ENCODE peak calls at places on chromosomes 4 and X, in eight cellular contexts. Y is PC-9, Q is PC-3, B is SK-N-SH, R is MM.1S, G is HCT116, X is hepatocyte, I is GM23338. M is an unnamed sample.

GRCh38 chr4:114229721-114230120 is 250.3 kb upstream of the ARSJ start:
- DNase-seq in Y (no peak), Q (no peak), R (no peak), I (no peak), X (no peak), B (no peak), G (no peak), M (no peak)

GRCh38 chr4:72375050-72375736 is 193.8 kb downstream of the ADAMTS3 start:
- DNase-seq in B (no peak), X (no peak), G (no peak), Q (peak; percentile 95), I (no peak), Y (peak; percentile 19), R (no peak), M (no peak)

GRCh38 chr4:107380190-107380589 is 339.8 kb downstream of the PAPSS1 start:
- DNase-seq in B (no peak), X (no peak), R (no peak), Q (no peak), I (no peak), G (no peak), Y (no peak), M (no peak)

GRCh38 chr4:102518703-102519131 is 17.6 kb downstream of the NFKB1 start:
- DNase-seq in G (no peak), X (no peak), I (no peak), Y (no peak), R (no peak), B (no peak), Q (no peak), M (no peak)

GRCh38 chr4:21544410-21544809 is 404.2 kb downstream of the KCNIP4 start:
- DNase-seq in Y (no peak), G (no peak), X (peak; percentile 6), R (no peak), Q (no peak), B (no peak), I (peak; percentile 26), M (no peak)

GRCh38 chr4:170736710-170737109 is 647.0 kb upstream of the AADAT start:
- DNase-seq in X (no peak), I (no peak), Y (no peak), R (no peak), Q (peak; percentile 17), B (no peak), G (no peak), M (no peak)

GRCh38 chr4:46586566-46586965 is 196.6 kb upstream of the GABRA2 start:
- DNase-seq in R (no peak), B (no peak), X (no peak), G (no peak), Y (no peak), Q (no peak), I (peak; percentile 40), M (no peak)

GRCh38 chr4:120870279-120870673 is 52.2 kb downstream of the PRDM5 start:
- DNase-seq in R (no peak), Y (peak; percentile 2), G (no peak), X (no peak), Q (peak; percentile 3), B (peak; percentile 3), I (peak; percentile 69), M (peak; percentile 50)

GRCh38 chr4:80424225-80424581 is 88.7 kb downstream of the CFAP299 start:
- DNase-seq in B (no peak), Q (no peak), X (no peak), G (no peak), Y (no peak), R (no peak), I (no peak), M (no peak)

GRCh38 chrX:104712515-104712914 is 146.5 kb downstream of the IL1RAPL2 start:
- DNase-seq in Q (peak; percentile 40), G (no peak), B (no peak), R (no peak), Y (no peak), I (peak; percentile 0), X (no peak), M (peak; percentile 36)

GRCh38 chr4:139453371-139454110 is 380 bp upstream of the RAB33B start:
- DNase-seq in I (peak; percentile 98), R (peak; percentile 96), G (peak; percentile 94), Y (peak; percentile 96), B (peak; percentile 95), X (peak; percentile 97), Q (peak; percentile 93), M (peak; percentile 97)
- TF ChIP-seq CTCF in I (no peak), R (no peak), G (peak; percentile 7), Y (peak; percentile 16), B (peak; percentile 36), X (peak; percentile 17), Q (peak; percentile 41), M (peak; percentile 48)

GRCh38 chr4:1098311-1098925 is 14.9 kb downstream of the RNF212 start:
- DNase-seq in Q (no peak), Y (no peak), B (no peak), G (no peak), R (no peak), I (no peak), X (no peak), M (no peak)
- H3K9me2 ChIP-seq in Q (no peaks in the 10 kb centered on the region), Y (no peaks in the 10 kb centered on the region), B (no peaks in the 10 kb centered on the region), G (no peaks in the 10 kb centered on the region), R (no peaks in the 10 kb centered on the region), I (no peaks in the 10 kb centered on the region), X (no peaks in the 10 kb centered on the region), M (no peaks in the 10 kb centered on the region)

GRCh38 chr4:55354648-55355047 is 8.6 kb downstream of the SRD5A3 start:
- DNase-seq in B (no peak), R (no peak), I (no peak), Q (no peak), Y (no peak), X (no peak), G (no peak), M (no peak)

GRCh38 chr4:55347610-55348228 is 1.7 kb downstream of the SRD5A3 start:
- DNase-seq in I (no peak), Y (no peak), B (no peak), G (no peak), X (no peak), R (no peak), Q (peak; percentile 42), M (peak; percentile 25)

GRCh38 chr4:55348436-55348835 is 2.4 kb downstream of the SRD5A3 start:
- DNase-seq in B (no peak), G (no peak), X (no peak), R (no peak), Q (peak; percentile 91), Y (no peak), I (no peak), M (no peak)

GRCh38 chr4:55355555-55355954 is 9.5 kb downstream of the SRD5A3 start:
- DNase-seq in R (no peak), X (no peak), B (no peak), Q (no peak), I (no peak), G (no peak), Y (no peak), M (no peak)

GRCh38 chr4:55351824-55352223 is 5.8 kb downstream of the SRD5A3 start:
- DNase-seq in B (no peak), Q (no peak), X (no peak), Y (no peak), G (no peak), I (no peak), R (no peak), M (no peak)
- H3K36me3 ChIP-seq in B (no peaks in the 10 kb centered on the region), Q (no peaks in the 10 kb centered on the region), X (no peaks in the 10 kb centered on the region), Y (no peaks in the 10 kb centered on the region), G (no peaks in the 10 kb centered on the region), I (no peaks in the 10 kb centered on the region), R (no peaks in the 10 kb centered on the region), M (peaks cover 11% of the 10 kb centered on the region)

GRCh38 chr4:39255266-39255665 is 72.9 kb downstream of the WDR19 start:
- DNase-seq in Y (peak; percentile 28), R (no peak), I (peak; percentile 50), G (no peak), X (no peak), Q (peak; percentile 68), B (no peak), M (no peak)
- TF ChIP-seq CTCF in Y (no peak), R (no peak), I (peak; percentile 43), G (peak; percentile 54), X (peak; percentile 8), Q (peak; percentile 53), B (peak; percentile 50), M (peak; percentile 51)

GRCh38 chrX:1097328-1097727 is 115.1 kb downstream of the CRLF2 start:
- DNase-seq in Q (no peak), R (no peak), I (no peak), X (no peak), G (no peak), B (no peak), Y (no peak), M (no peak)
- H3K9me2 ChIP-seq in Q (no peaks in the 10 kb centered on the region), R (no peaks in the 10 kb centered on the region), I (peaks cover 2% of the 10 kb centered on the region), X (no peaks in the 10 kb centered on the region), G (no peaks in the 10 kb centered on the region), B (no peaks in the 10 kb centered on the region), Y (no peaks in the 10 kb centered on the region), M (no peaks in the 10 kb centered on the region)

GRCh38 chr4:87109121-87109520 is 111.3 kb downstream of the KLHL8 start:
- DNase-seq in G (no peak), I (no peak), B (peak; percentile 62), Q (no peak), R (no peak), Y (no peak), X (no peak), M (no peak)
- H3K36me3 ChIP-seq in G (no peaks in the 10 kb centered on the region), I (peaks cover 13% of the 10 kb centered on the region), B (peaks cover 17% of the 10 kb centered on the region), Q (peaks cover 8% of the 10 kb centered on the region), R (peaks cover 20% of the 10 kb centered on the region), Y (peaks cover 10% of the 10 kb centered on the region), X (no peaks in the 10 kb centered on the region), M (peaks cover 57% of the 10 kb centered on the region)

GRCh38 chr4:85825937-85826678 is 351.2 kb downstream of the ARHGAP24 start:
- DNase-seq in I (peak; percentile 75), B (peak; percentile 8), R (peak; percentile 67), Q (peak; percentile 26), G (no peak), X (peak; percentile 68), Y (no peak), M (no peak)
- TF ChIP-seq CTCF in I (no peak), B (no peak), R (peak; percentile 33), Q (peak; percentile 44), G (peak; percentile 15), X (peak; percentile 36), Y (no peak), M (no peak)

DNA sequence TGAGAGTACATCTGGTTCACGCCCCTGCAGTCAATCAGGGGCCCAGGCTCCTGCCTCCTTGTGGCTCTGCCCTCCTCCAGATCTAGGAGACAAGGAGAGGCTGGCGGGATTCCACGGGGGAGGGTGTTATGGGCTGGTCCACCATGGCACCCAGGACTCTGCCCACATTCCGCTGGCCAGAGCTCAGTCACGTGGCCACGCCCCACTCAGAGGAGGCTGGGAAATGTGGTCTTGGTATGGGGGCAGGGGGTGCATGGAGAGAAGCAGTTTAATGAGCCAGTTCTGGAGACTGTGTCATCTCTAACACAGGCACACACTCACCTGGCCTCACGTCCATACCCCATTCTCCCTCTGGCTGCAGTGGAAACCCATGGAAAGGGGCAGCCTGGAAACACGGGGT is 31.5 kb upstream of the PSAPL1 start:
- DNase-seq in G (no peak), X (no peak), R (no peak), B (no peak), Q (no peak), Y (no peak), I (no peak), M (no peak)
- H3K9me2 ChIP-seq in G (no peaks in the 10 kb centered on the region), X (no peaks in the 10 kb centered on the region), R (no peaks in the 10 kb centered on the region), B (no peaks in the 10 kb centered on the region), Q (no peaks in the 10 kb centered on the region), Y (no peaks in the 10 kb centered on the region), I (no peaks in the 10 kb centered on the region), M (no peaks in the 10 kb centered on the region)